ENCODE peak calls at places on chromosomes 13 and 19, in four cellular contexts. Z, X, K and G are unnamed samples.

GRCh38 chr19:51799311-51799997 is 4.5 kb downstream of the FPR3 start:
- DNase-seq in Z (no peak), X (no peak), K (no peak), G (no peak)

GRCh38 chr13:109760372-109760771 is 26.0 kb downstream of the IRS2 start:
- DNase-seq in Z (no peak), X (no peak), K (no peak), G (no peak)

GRCh38 chr13:109971745-109972090 is 185.3 kb upstream of the IRS2 start:
- DNase-seq in Z (no peak), X (no peak), K (no peak), G (no peak)

GRCh38 chr19:21158523-21159135 is 16.8 kb downstream of the ZNF431 start:
- DNase-seq in Z (no peak), X (no peak), K (no peak), G (no peak)

GRCh38 chr13:74839656-74840055 is 642.3 kb downstream of the TBC1D4 start:
- DNase-seq in Z (no peak), X (no peak), K (no peak), G (no peak)

GRCh38 chr13:111328111-111328802 is 7.8 kb downstream of the TEX29 start:
- DNase-seq in Z (no peak), X (no peak), K (no peak), G (no peak)

GRCh38 chr13:47232516-47232915 is 335.7 kb upstream of the HTR2A start:
- DNase-seq in Z (no peak), X (no peak), K (no peak), G (no peak)

GRCh38 chr13:91526543-91527033 is 128.2 kb downstream of the GPC5 start:
- DNase-seq in Z (no peak), X (no peak), K (no peak), G (no peak)

GRCh38 chr13:114259974-114260373 is 21.4 kb upstream of the UPF3A start:
- DNase-seq in Z (no peak), X (no peak), K (no peak), G (no peak)